ENCODE peak calls at places on chromosomes 5 and 9, in eight cellular contexts. G, H, N, M, E, W, A and X are unnamed samples.

GRCh38 chr5:175789670-175790069 is 81.7 kb upstream of the CPLX2 start:
- DNase-seq in E (no peak), N (no peak), H (no peak), A (no peak), W (no peak), G (no peak), M (no peak), X (no peak)

GRCh38 chr5:1125030-1125357 is 13.1 kb upstream of the SLC12A7 start:
- DNase-seq in W (no peak), H (peak), N (no peak), G (no peak), E (peak), M (peak), A (no peak), X (no peak)

GRCh38 chr5:172370648-172371248 is 83.6 kb downstream of the SH3PXD2B start:
- DNase-seq in N (peak), E (peak), W (no peak), M (peak), G (no peak), H (peak), A (peak), X (peak)

GRCh38 chr9:127612993-127613954 is 1.2 kb downstream of the STXBP1 start:
- DNase-seq in N (peak), H (peak), A (peak), W (no peak), E (no peak), G (no peak), M (peak), X (peak)

GRCh38 chr9:132794730-132795380 is 83.2 kb downstream of the AK8 start:
- DNase-seq in W (no peak), N (no peak), H (no peak), E (no peak), G (peak), M (no peak), A (no peak), X (peak)

GRCh38 chr5:148384389-148384756 is 615 bp downstream of the FBXO38 start:
- DNase-seq in A (no peak), G (no peak), M (no peak), H (no peak), N (peak), W (no peak), E (no peak), X (peak)

GRCh38 chr5:131220566-131220965 is 43.3 kb upstream of the CDC42SE2 start:
- DNase-seq in G (no peak), H (no peak), N (no peak), W (no peak), M (no peak), E (no peak), A (no peak), X (no peak)

GRCh38 chr5:10354048-10354872 is 765 bp downstream of the MARCHF6 start:
- DNase-seq in H (peak), W (no peak), N (peak), E (peak), M (peak), G (no peak), A (peak), X (peak)

GRCh38 chr5:159915913-159916840 is at the start of gene ADRA1B:
- DNase-seq in H (peak), A (peak), N (peak), M (peak), E (peak), G (no peak), W (no peak), X (peak)

GRCh38 chr5:139655727-139656271 is 7.7 kb downstream of the CXXC5 start:
- DNase-seq in W (no peak), H (peak), M (peak), E (no peak), A (no peak), G (no peak), N (no peak), X (peak)

GRCh38 chr9:18357321-18357720 is 116.6 kb upstream of the ADAMTSL1 start:
- DNase-seq in M (no peak), H (no peak), A (no peak), E (no peak), N (no peak), G (no peak), W (no peak), X (no peak)

GRCh38 chr5:33936004-33936380 is 194 bp upstream of the RXFP3 start:
- DNase-seq in G (no peak), W (no peak), E (peak), H (peak), A (peak), M (peak), N (peak), X (peak)

GRCh38 chr5:67147768-67148167 is 48.8 kb downstream of the CD180 start:
- DNase-seq in A (no peak), W (no peak), G (no peak), M (no peak), N (no peak), E (no peak), H (no peak), X (no peak)

GRCh38 chr5:79396265-79396664 is 117.7 kb downstream of the HOMER1 start:
- DNase-seq in A (no peak), E (no peak), W (no peak), H (no peak), G (no peak), N (no peak), M (no peak), X (no peak)

GRCh38 chr9:105842023-105842644 is 147.8 kb downstream of the TMEM38B start:
- DNase-seq in G (peak), W (peak), N (peak), M (peak), E (peak), A (no peak), H (peak), X (peak)

GRCh38 chr9:133979921-133980863 is 11.9 kb downstream of the VAV2 start:
- DNase-seq in G (no peak), E (peak), A (no peak), H (no peak), M (peak), N (no peak), W (no peak), X (no peak)

GRCh38 chr5:59745422-59745863 is 148.1 kb downstream of the PDE4D start:
- DNase-seq in A (no peak), H (peak), M (no peak), W (no peak), G (no peak), N (no peak), E (no peak), X (no peak)

GRCh38 chr5:83387041-83387440 is 84.5 kb upstream of the VCAN start:
- DNase-seq in N (no peak), G (no peak), E (no peak), M (no peak), H (no peak), W (no peak), A (no peak), X (peak)

GRCh38 chr9:113476511-113476916 is 13.0 kb downstream of the RGS3 start:
- DNase-seq in N (no peak), W (no peak), G (no peak), M (no peak), E (no peak), H (no peak), A (no peak), X (no peak)

GRCh38 chr5:55406292-55406691 is 98.5 kb downstream of the MTREX start:
- DNase-seq in M (no peak), E (no peak), N (no peak), H (no peak), W (no peak), G (peak), A (no peak), X (peak)

GRCh38 chr5:56490971-56491468 is 257.9 kb upstream of the ANKRD55 start:
- DNase-seq in E (no peak), G (peak), W (no peak), A (peak), N (no peak), H (no peak), M (no peak), X (peak)

GRCh38 chr9:18379073-18379811 is 94.7 kb upstream of the ADAMTSL1 start:
- DNase-seq in G (no peak), E (no peak), A (no peak), N (peak), M (no peak), H (peak), W (no peak), X (peak)

GRCh38 chr9:99398241-99398640 is 176.2 kb downstream of the SEC61B start:
- DNase-seq in M (no peak), H (no peak), N (no peak), E (no peak), G (no peak), W (no peak), A (no peak), X (no peak)

GRCh38 chr5:124677376-124677998 is 69.0 kb downstream of the ZNF608 start:
- DNase-seq in E (peak), W (no peak), N (no peak), M (peak), H (peak), G (peak), A (no peak), X (peak)

GRCh38 chr5:168693297-168693696 is 114.1 kb upstream of the PANK3 start:
- DNase-seq in N (no peak), M (no peak), E (no peak), W (no peak), H (no peak), G (no peak), A (no peak), X (no peak)

GRCh38 chr5:132063090-132063911 is 2.8 kb downstream of the IL3 start:
- DNase-seq in A (peak), E (peak), G (no peak), W (no peak), M (peak), N (peak), H (peak), X (peak)

GRCh38 chr5:102811962-102812361 is 56.9 kb downstream of the PAM start:
- DNase-seq in W (no peak), A (no peak), H (no peak), G (peak), N (peak), M (no peak), E (peak), X (peak)

GRCh38 chr9:109789582-109790360 is 9.8 kb downstream of the PALM2AKAP2 start:
- DNase-seq in H (no peak), E (no peak), W (no peak), A (no peak), N (no peak), M (no peak), G (no peak), X (peak)

GRCh38 chr5:150114773-150115408 is 28.5 kb upstream of the CSF1R start:
- DNase-seq in W (no peak), A (no peak), E (no peak), H (peak), G (no peak), M (peak), N (no peak), X (no peak)

GRCh38 chr5:142861011-142861410 is 90.8 kb downstream of the ARHGAP26 start:
- DNase-seq in M (no peak), H (no peak), A (no peak), G (peak), W (no peak), N (peak), E (no peak), X (no peak)

GRCh38 chr5:59661939-59662615 is 231.4 kb downstream of the PDE4D start:
- DNase-seq in M (peak), N (peak), E (peak), H (no peak), G (peak), W (no peak), A (no peak), X (peak)

GRCh38 chr9:90198956-90199355 is 443.7 kb downstream of the DIRAS2 start:
- DNase-seq in A (no peak), E (no peak), H (no peak), G (no peak), M (no peak), N (no peak), W (no peak), X (no peak)

GRCh38 chr5:138054863-138055558 is 22.1 kb upstream of the FAM13B start:
- DNase-seq in H (no peak), N (no peak), A (no peak), G (no peak), M (no peak), E (no peak), W (no peak), X (no peak)

GRCh38 chr9:98806394-98807069 is 938 bp upstream of the GALNT12 start:
- DNase-seq in A (no peak), M (no peak), E (peak), N (peak), W (no peak), H (no peak), G (no peak), X (peak)

GRCh38 chr9:91059713-91060112 is 258.1 kb downstream of the SYK start:
- DNase-seq in A (no peak), G (peak), W (no peak), H (peak), E (no peak), M (no peak), N (no peak), X (no peak)